ENCODE peak calls at places on chromosomes 4 and X, in six cellular contexts. I, Q, A, L, N and D are unnamed samples.

GRCh38 chr4:114005569-114006442 is 26.4 kb upstream of the ARSJ start:
- DNase-seq in I (peak), Q (no peak), A (no peak), L (no peak), N (no peak), D (no peak)

GRCh38 chrX:80572636-80573035 is 152.4 kb downstream of the TENT5D start:
- DNase-seq in I (no peak), Q (no peak), A (no peak), L (no peak), N (no peak), D (no peak)

GRCh38 chr4:89625599-89626293 is 211.2 kb downstream of the SNCA start:
- DNase-seq in I (no peak), Q (no peak), A (no peak), L (no peak), N (no peak), D (peak)

GRCh38 chrX:10327651-10328050 is 170.9 kb downstream of the CLCN4 start:
- DNase-seq in I (peak), Q (peak), A (peak), L (peak), N (peak), D (peak)

GRCh38 chrX:22135994-22136684 is 104.0 kb downstream of the PHEX start:
- DNase-seq in I (peak), Q (peak), A (no peak), L (peak), N (no peak), D (peak)

GRCh38 chr4:110609044-110609750 is 13.7 kb downstream of the PITX2 start:
- DNase-seq in I (no peak), Q (no peak), A (no peak), L (peak), N (no peak), D (peak)

GRCh38 chrX:125681507-125681906 is 361.8 kb downstream of the TEX13C start:
- DNase-seq in I (no peak), Q (no peak), A (no peak), L (no peak), N (no peak), D (no peak)

GRCh38 chr4:169446824-169447223 is 165.6 kb downstream of the NEK1 start:
- DNase-seq in I (no peak), Q (no peak), A (no peak), L (no peak), N (no peak), D (no peak)

GRCh38 chr4:8515316-8516060 is 64.7 kb upstream of the GPR78 start:
- DNase-seq in I (peak), Q (no peak), A (no peak), L (peak), N (no peak), D (no peak)

GRCh38 chr4:139933541-139933940 is 220.4 kb downstream of the MAML3 start:
- DNase-seq in I (no peak), Q (no peak), A (no peak), L (no peak), N (no peak), D (peak)

GRCh38 chr4:109022941-109023340 is 260.1 kb upstream of the ETNPPL start:
- DNase-seq in I (peak), Q (no peak), A (no peak), L (peak), N (no peak), D (no peak)

GRCh38 chr4:178577933-178578332 is 1135.7 kb upstream of the AGA start:
- DNase-seq in I (no peak), Q (no peak), A (no peak), L (no peak), N (no peak), D (peak)

GRCh38 chr4:94519925-94520789 is 68.4 kb downstream of the PDLIM5 start:
- DNase-seq in I (no peak), Q (no peak), A (no peak), L (peak), N (no peak), D (no peak)

GRCh38 chr4:2442175-2442993 is 23.6 kb downstream of the CFAP99 start:
- DNase-seq in I (no peak), Q (no peak), A (no peak), L (no peak), N (no peak), D (peak)

GRCh38 chrX:132853040-132853439 is 105.4 kb downstream of the HS6ST2 start:
- DNase-seq in I (no peak), Q (no peak), A (no peak), L (peak), N (no peak), D (no peak)

GRCh38 chr4:108683479-108683878 is 33.1 kb downstream of the OSTC start:
- DNase-seq in I (peak), Q (no peak), A (no peak), L (peak), N (no peak), D (peak)

GRCh38 chrX:150942958-150943594 is 40.1 kb upstream of the HMGB3 start:
- DNase-seq in I (no peak), Q (no peak), A (no peak), L (no peak), N (no peak), D (no peak)

GRCh38 chr4:60683357-60683756 is 516.8 kb upstream of the ADGRL3 start:
- DNase-seq in I (peak), Q (no peak), A (no peak), L (peak), N (no peak), D (no peak)

GRCh38 chrX:57586360-57586759 is 5.5 kb upstream of the ZXDB start:
- DNase-seq in I (no peak), Q (no peak), A (no peak), L (no peak), N (no peak), D (no peak)

GRCh38 chr4:29423836-29424721 is 1296.1 kb upstream of the PCDH7 start:
- DNase-seq in I (peak), Q (no peak), A (no peak), L (peak), N (no peak), D (peak)

GRCh38 chrX:153602621-153603020 is 3.7 kb upstream of the CCNQ start:
- DNase-seq in I (no peak), Q (no peak), A (no peak), L (no peak), N (no peak), D (no peak)

GRCh38 chr4:183959349-183959748 is 54.2 kb downstream of the STOX2 start:
- DNase-seq in I (no peak), Q (no peak), A (no peak), L (no peak), N (no peak), D (peak)

GRCh38 chr4:62896721-62897120 is 1512.5 kb downstream of the TECRL start:
- DNase-seq in I (no peak), Q (no peak), A (no peak), L (no peak), N (no peak), D (no peak)

GRCh38 chr4:52408037-52408436 is 251.1 kb downstream of the USP46 start:
- DNase-seq in I (no peak), Q (no peak), A (no peak), L (no peak), N (no peak), D (no peak)

GRCh38 chr4:140654516-140654855 is 85.7 kb upstream of the UCP1 start:
- DNase-seq in I (peak), Q (no peak), A (no peak), L (no peak), N (no peak), D (peak)

GRCh38 chrX:124217289-124218251 is 114.9 kb upstream of the TEX13D start:
- DNase-seq in I (no peak), Q (peak), A (no peak), L (peak), N (peak), D (peak)

GRCh38 chr4:5619913-5620625 is 88.3 kb downstream of the EVC2 start:
- DNase-seq in I (no peak), Q (no peak), A (no peak), L (peak), N (no peak), D (no peak)

GRCh38 chr4:119314356-119314755 is 7.6 kb downstream of the FABP2 start:
- DNase-seq in I (peak), Q (no peak), A (no peak), L (peak), N (no peak), D (peak)

GRCh38 chrX:134692990-134693389 is 34.7 kb upstream of the PLAC1 start:
- DNase-seq in I (peak), Q (no peak), A (no peak), L (peak), N (no peak), D (no peak)

GRCh38 chr4:2337131-2337723 is 75.3 kb upstream of the MXD4 start:
- DNase-seq in I (no peak), Q (no peak), A (no peak), L (no peak), N (no peak), D (no peak)

GRCh38 chr4:15150636-15151432 is 148.6 kb downstream of the CPEB2 start:
- DNase-seq in I (no peak), Q (no peak), A (no peak), L (no peak), N (no peak), D (peak)

GRCh38 chrX:18582910-18583493 is 88.9 kb downstream of the RS1 start:
- DNase-seq in I (peak), Q (no peak), A (no peak), L (no peak), N (no peak), D (peak)

GRCh38 chr4:86218721-86219481 is 141.0 kb downstream of the MAPK10 start:
- DNase-seq in I (peak), Q (no peak), A (no peak), L (peak), N (no peak), D (no peak)

GRCh38 chrX:115952417-115953092 is 218.0 kb upstream of the AGTR2 start:
- DNase-seq in I (no peak), Q (no peak), A (no peak), L (no peak), N (peak), D (peak)
- H2BK15ac ChIP-seq in I (no peak), Q (no peak), A (no peak), L (no peak), N (no peak), D (no peak)

GRCh38 chrX:120499301-120500097 is 30.4 kb upstream of the LAMP2 start:
- DNase-seq in I (peak), Q (no peak), A (no peak), L (no peak), N (no peak), D (no peak)
- H2BK15ac ChIP-seq in I (no peak), Q (no peak), A (no peak), L (no peak), N (no peak), D (no peak)

DNA sequence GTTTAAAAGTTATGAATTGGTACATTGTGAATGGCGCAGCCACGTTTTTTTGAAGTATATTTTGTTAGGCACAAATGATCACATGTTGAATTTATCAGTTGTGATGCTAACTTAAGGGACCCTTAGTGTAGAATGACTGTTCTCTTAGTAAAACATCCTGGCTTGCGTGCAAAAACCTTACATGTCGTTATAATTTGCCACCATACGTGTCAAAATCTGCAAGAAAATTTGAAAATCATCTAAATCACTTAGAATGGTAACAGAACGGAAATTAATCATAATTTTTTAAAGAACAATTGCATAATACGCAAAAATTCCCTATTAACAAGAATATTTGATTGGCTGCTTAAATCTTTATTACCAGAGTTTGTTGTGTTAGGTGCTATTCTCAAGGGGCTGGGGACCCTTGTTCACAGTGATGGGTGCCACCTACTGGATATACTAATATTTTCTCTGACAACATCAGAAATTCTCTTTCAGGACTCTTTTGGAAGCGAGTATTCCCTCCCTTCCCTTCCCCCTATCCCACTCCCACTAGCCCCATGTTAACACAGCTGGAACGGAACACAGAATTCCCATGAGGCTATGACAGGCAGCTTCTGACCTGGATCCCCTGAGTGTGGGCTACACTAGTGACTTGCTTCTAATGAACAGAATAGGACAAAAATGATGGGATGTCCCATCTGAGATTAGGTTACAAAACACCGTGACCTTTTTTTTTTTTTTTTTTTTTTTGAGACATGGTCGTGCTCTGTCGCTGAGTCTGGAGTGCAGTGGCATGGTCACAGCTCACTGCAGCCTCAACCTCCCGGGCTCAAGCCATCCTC is 71.8 kb downstream of the SUPT20HL2 start:
- DNase-seq in I (peak), Q (no peak), A (no peak), L (peak), N (no peak), D (peak)
- H2BK15ac ChIP-seq in I (no peak), Q (no peak), A (no peak), L (no peak), N (no peak), D (no peak)

GRCh38 chr4:12943069-12943468 is 541.1 kb downstream of the RAB28 start:
- DNase-seq in I (no peak), Q (no peak), A (no peak), L (no peak), N (no peak), D (no peak)
- H2BK15ac ChIP-seq in I (no peak), Q (no peak), A (no peak), L (no peak), N (no peak), D (no peak)